ENCODE peak calls at places on chromosomes 4 and X, in eight cellular contexts. M is ureter; N is activated T-helper 1 cell treated with Interleukin-2 at 50 U/mL for 16 hours; O is cerebellar cortex; S is activated CD4-positive, alpha-beta T cell treated with anti-CD3 and anti-CD28 coated beads, Interleukin-2, amount 50 U/mL, for 1 hour; F is LoVo; A is breast epithelium; B is esophagus squamous epithelium. U is an unnamed sample.

GRCh38 chr4:22897520-22898108 is 204.9 kb downstream of the GBA3 start:
- DNase-seq in A (no peak), M (no peak), B (no peak), S (peak; percentile 1), F (peak; percentile 41), N (no peak), O (peak; percentile 22), U (peak; percentile 3)

GRCh38 chr4:37891221-37892159 is 606 bp downstream of the TBC1D1 start:
- DNase-seq in M (peak; percentile 52), O (peak; percentile 22), S (peak; percentile 42), F (peak; percentile 30), B (no peak), N (peak; percentile 38), A (no peak), U (no peak)

GRCh38 chr4:174674305-174674840 is 152.1 kb upstream of the HPGD start:
- DNase-seq in O (no peak), F (no peak), S (no peak), B (no peak), A (no peak), N (no peak), M (no peak), U (no peak)

GRCh38 chr4:161148051-161148450 is 1015.7 kb downstream of the FSTL5 start:
- DNase-seq in F (no peak), S (no peak), O (no peak), A (no peak), M (no peak), N (no peak), B (no peak), U (no peak)

GRCh38 chr4:83267121-83267834 is 17.3 kb downstream of the COQ2 start:
- DNase-seq in S (no peak), O (no peak), M (peak; percentile 49), B (no peak), N (no peak), F (no peak), A (no peak), U (no peak)

GRCh38 chrX:68273887-68274286 is 159.4 kb downstream of the OPHN1 start:
- DNase-seq in N (no peak), M (no peak), S (no peak), F (no peak), B (no peak), O (no peak), A (no peak), U (peak; percentile 8)

GRCh38 chrX:39309018-39309620 is 507.9 kb downstream of the MID1IP1 start:
- DNase-seq in S (peak; percentile 43), N (no peak), M (no peak), F (peak; percentile 1), B (no peak), A (no peak), O (no peak), U (no peak)

GRCh38 chr4:156941940-156942548 is 29.6 kb downstream of the PDGFC start:
- DNase-seq in S (no peak), M (peak; percentile 45), F (peak; percentile 27), A (peak; percentile 52), O (no peak), B (no peak), N (no peak), U (no peak)

GRCh38 chrX:49269768-49270248 is at the start of gene PPP1R3F:
- DNase-seq in O (no peak), N (no peak), B (no peak), F (no peak), M (no peak), A (no peak), S (no peak), U (no peak)

GRCh38 chrX:69415698-69416097 is 88.4 kb upstream of the NALF2 start:
- DNase-seq in A (no peak), S (no peak), B (no peak), M (no peak), N (no peak), O (no peak), F (no peak), U (no peak)

GRCh38 chr4:5955856-5956255 is 62.4 kb downstream of the C4orf50 start:
- DNase-seq in M (no peak), N (no peak), A (no peak), B (no peak), S (no peak), F (no peak), O (no peak), U (no peak)

GRCh38 chrX:7143076-7143475 is 4.4 kb upstream of the STS start:
- DNase-seq in F (no peak), B (no peak), S (no peak), A (no peak), M (no peak), O (no peak), N (no peak), U (no peak)

GRCh38 chr4:44256414-44256813 is 192.2 kb downstream of the KCTD8 start:
- DNase-seq in F (no peak), O (peak; percentile 11), S (no peak), B (no peak), M (no peak), N (no peak), A (no peak), U (no peak)

GRCh38 chr4:65023877-65024670 is 614.8 kb upstream of the TECRL start:
- DNase-seq in O (no peak), B (no peak), F (no peak), A (no peak), N (no peak), M (no peak), S (no peak), U (no peak)

U was measured in HCT116.